ENCODE peak calls at places on chromosomes 3 and 15, in seven cellular contexts. H, Y, Q, R, C, L and X are unnamed samples.

GRCh38 chr3:76685858-76686257 is 354.0 kb upstream of the ROBO2 start:
- DNase-seq in H (no peak), Y (no peak), Q (no peak), R (no peak), C (no peak), L (no peak), X (no peak)

GRCh38 chr3:43465109-43465508 is 156.7 kb downstream of the ANO10 start:
- DNase-seq in H (no peak), Y (no peak), Q (no peak), R (no peak), C (no peak), L (no peak), X (no peak)

GRCh38 chr15:23835944-23836343 is 148.8 kb upstream of the NDN start:
- DNase-seq in H (no peak), Y (no peak), Q (no peak), R (no peak), C (no peak), L (no peak), X (no peak)

GRCh38 chr3:119405315-119405714 is 58.1 kb downstream of the TMEM39A start:
- DNase-seq in H (no peak), Y (no peak), Q (no peak), R (no peak), C (no peak), L (no peak), X (no peak)

GRCh38 chr3:109059289-109059688 is 58.6 kb downstream of the MORC1 start:
- DNase-seq in H (no peak), Y (no peak), Q (no peak), R (no peak), C (no peak), L (no peak), X (no peak)

GRCh38 chr15:82680200-82681102 is 29.2 kb downstream of the AP3B2 start:
- DNase-seq in H (peak; percentile 88), Y (peak; percentile 70), Q (peak; percentile 80), R (peak; percentile 88), C (no peak), L (peak; percentile 91), X (peak; percentile 35)

GRCh38 chr3:96331341-96331740 is 483.1 kb upstream of the EPHA6 start:
- DNase-seq in H (peak; percentile 15), Y (no peak), Q (no peak), R (peak; percentile 22), C (no peak), L (no peak), X (no peak)

GRCh38 chr15:91572110-91572509 is 281.4 kb upstream of the SLCO3A1 start:
- DNase-seq in H (peak; percentile 49), Y (no peak), Q (no peak), R (no peak), C (no peak), L (no peak), X (no peak)

GRCh38 chr15:28909958-28910500 is 24.3 kb downstream of the APBA2 start:
- DNase-seq in H (no peak), Y (no peak), Q (no peak), R (no peak), C (no peak), L (no peak), X (no peak)

GRCh38 chr15:62639906-62640605 is 402.5 kb upstream of the TPM1 start:
- DNase-seq in H (no peak), Y (no peak), Q (no peak), R (no peak), C (no peak), L (no peak), X (no peak)

GRCh38 chr15:77461486-77461885 is 40.8 kb downstream of the HMG20A start:
- DNase-seq in H (no peak), Y (no peak), Q (no peak), R (no peak), C (no peak), L (no peak), X (no peak)

GRCh38 chr15:60553163-60553562 is 74.2 kb upstream of the ICE2 start:
- DNase-seq in H (no peak), Y (no peak), Q (no peak), R (no peak), C (no peak), L (no peak), X (no peak)

GRCh38 chr3:14377838-14378169 is 24.6 kb upstream of the SLC6A6 start:
- DNase-seq in H (no peak), Y (no peak), Q (no peak), R (no peak), C (no peak), L (peak; percentile 83), X (peak; percentile 53)

GRCh38 chr3:147008886-147009285 is 397.5 kb downstream of the ZIC4 start:
- DNase-seq in H (no peak), Y (no peak), Q (no peak), R (no peak), C (no peak), L (no peak), X (no peak)

GRCh38 chr15:61449306-61449705 is 220.2 kb upstream of the RORA start:
- DNase-seq in H (no peak), Y (no peak), Q (no peak), R (no peak), C (no peak), L (no peak), X (no peak)

GRCh38 chr3:161208931-161209330 is 12.2 kb upstream of the NMD3 start:
- DNase-seq in H (no peak), Y (no peak), Q (no peak), R (no peak), C (no peak), L (no peak), X (no peak)

GRCh38 chr3:15428539-15428938 is 1.1 kb downstream of the EAF1 start:
- DNase-seq in H (no peak), Y (no peak), Q (no peak), R (peak; percentile 71), C (no peak), L (no peak), X (no peak)

GRCh38 chr15:79673416-79674123 is 223.2 kb downstream of the MTHFS start:
- DNase-seq in H (no peak), Y (peak; percentile 34), Q (no peak), R (peak; percentile 51), C (no peak), L (no peak), X (no peak)

GRCh38 chr15:63122002-63122893 is 587 bp downstream of the LACTB start:
- DNase-seq in H (peak; percentile 78), Y (peak; percentile 81), Q (peak; percentile 83), R (peak; percentile 91), C (peak; percentile 85), L (peak; percentile 97), X (peak; percentile 90)

GRCh38 chr3:78912687-78913086 is 855.1 kb downstream of the ROBO1 start:
- DNase-seq in H (no peak), Y (no peak), Q (no peak), R (no peak), C (no peak), L (no peak), X (no peak)

GRCh38 chr3:78913711-78914110 is 854.1 kb downstream of the ROBO1 start:
- DNase-seq in H (no peak), Y (no peak), Q (no peak), R (no peak), C (no peak), L (no peak), X (no peak)

GRCh38 chr3:78919021-78919755 is 848.6 kb downstream of the ROBO1 start:
- DNase-seq in H (peak; percentile 1), Y (no peak), Q (no peak), R (peak; percentile 15), C (no peak), L (no peak), X (no peak)

GRCh38 chr3:78918361-78919020 is 849.3 kb downstream of the ROBO1 start:
- DNase-seq in H (no peak), Y (no peak), Q (no peak), R (no peak), C (no peak), L (no peak), X (no peak)

DNA sequence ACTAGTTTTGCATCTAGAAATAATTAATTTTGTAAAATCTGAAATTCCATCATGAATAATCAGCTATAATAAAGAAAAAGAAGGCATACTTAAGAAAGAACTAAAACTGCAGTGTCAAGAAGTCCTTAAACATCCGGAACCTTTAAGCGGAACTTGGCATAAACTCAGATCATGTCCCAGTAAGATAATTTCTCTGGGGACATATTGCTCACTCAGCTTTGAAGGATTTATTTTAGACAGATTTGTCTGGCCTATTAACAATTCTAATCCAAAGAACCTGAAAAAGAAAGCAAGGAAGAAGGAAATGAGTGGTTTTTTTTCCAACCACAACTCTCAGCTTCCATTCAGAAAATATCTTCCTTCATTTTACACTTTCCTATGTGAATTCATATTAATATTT is 850.3 kb downstream of the ROBO1 start:
- DNase-seq in H (no peak), Y (no peak), Q (no peak), R (no peak), C (no peak), L (no peak), X (no peak)
- TF ChIP-seq CTCF in H (no peak), Y (no peak), Q (no peak), R (no peak), C (no peak), L (no peak), X (no peak)

GRCh38 chr3:141345528-141345927 is 22.8 kb upstream of the ZBTB38 start:
- DNase-seq in H (no peak), Y (no peak), Q (no peak), R (no peak), C (no peak), L (no peak), X (no peak)

GRCh38 chr3:141346839-141347238 is 21.5 kb upstream of the ZBTB38 start:
- DNase-seq in H (no peak), Y (no peak), Q (no peak), R (no peak), C (no peak), L (no peak), X (no peak)

GRCh38 chr3:141349711-141350110 is 18.6 kb upstream of the ZBTB38 start:
- DNase-seq in H (no peak), Y (no peak), Q (no peak), R (no peak), C (no peak), L (no peak), X (no peak)

GRCh38 chr3:141345951-141346817 is 22.1 kb upstream of the ZBTB38 start:
- DNase-seq in H (peak; percentile 59), Y (no peak), Q (no peak), R (no peak), C (no peak), L (no peak), X (no peak)

GRCh38 chr3:141348848-141349247 is 19.5 kb upstream of the ZBTB38 start:
- DNase-seq in H (no peak), Y (no peak), Q (no peak), R (no peak), C (no peak), L (no peak), X (no peak)
- TF ChIP-seq CTCF in H (no peak), Y (no peak), Q (no peak), R (no peak), C (no peak), L (no peak), X (no peak)

GRCh38 chr3:155553800-155554199 is 191.1 kb downstream of the PLCH1 start:
- DNase-seq in H (peak; percentile 62), Y (no peak), Q (no peak), R (no peak), C (no peak), L (no peak), X (no peak)
- TF ChIP-seq CTCF in H (no peak), Y (no peak), Q (no peak), R (no peak), C (no peak), L (no peak), X (no peak)

DNA sequence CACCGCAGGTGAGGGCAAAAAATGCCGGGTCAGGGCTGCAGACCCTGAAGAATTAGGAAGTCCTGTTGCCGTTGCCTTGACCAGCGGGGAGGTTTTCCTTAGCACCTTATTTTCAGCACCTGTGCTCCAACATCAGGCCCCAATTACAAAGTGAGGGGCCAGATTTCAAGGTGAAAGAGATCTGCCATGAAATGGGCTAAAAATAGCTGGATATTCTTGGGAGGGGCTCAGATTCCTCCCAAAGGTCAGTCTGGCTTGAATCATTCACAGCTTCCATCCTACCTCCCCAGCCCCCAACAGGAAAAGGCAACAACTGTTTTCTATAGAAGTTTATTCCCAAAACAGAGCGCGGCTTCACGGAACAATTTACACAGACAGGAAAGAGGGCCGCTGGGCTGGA is 888 bp upstream of the SLC26A6 start:
- DNase-seq in H (no peak), Y (no peak), Q (no peak), R (no peak), C (no peak), L (no peak), X (no peak)
- TF ChIP-seq CTCF in H (no peak), Y (no peak), Q (no peak), R (no peak), C (no peak), L (no peak), X (no peak)